ENCODE peak calls at places on chromosomes 3 and 15, in eight cellular contexts. W, U, R, S, F, B, Q and X are unnamed samples.
A peak's percentile ranks its signal among the peaks of the same experiment; 100 is the strongest.

GRCh38 chr3:139084176-139084575 is 39.5 kb upstream of the PRR23C start:
- DNase-seq in W (no peak), U (no peak), R (no peak), S (no peak), F (no peak), B (no peak), Q (no peak), X (no peak)

GRCh38 chr15:78200276-78200930 is 34.0 kb downstream of the ACSBG1 start:
- DNase-seq in W (no peak), U (no peak), R (no peak), S (no peak), F (no peak), B (no peak), Q (no peak), X (no peak)

GRCh38 chr3:17336291-17336690 is 406.1 kb downstream of the TBC1D5 start:
- DNase-seq in W (no peak), U (no peak), R (no peak), S (no peak), F (no peak), B (no peak), Q (no peak), X (no peak)

GRCh38 chr15:63923993-63924950 is 90.5 kb upstream of the HERC1 start:
- DNase-seq in W (no peak), U (no peak), R (no peak), S (no peak), F (no peak), B (no peak), Q (no peak), X (peak; percentile 56)

GRCh38 chr15:65337436-65338070 is 33.1 kb downstream of the RNU5B-1 start:
- DNase-seq in W (peak; percentile 48), U (no peak), R (no peak), S (no peak), F (no peak), B (no peak), Q (no peak), X (peak; percentile 64)

GRCh38 chr15:79970921-79971434 is at the start of gene BCL2A1:
- DNase-seq in W (no peak), U (peak; percentile 76), R (no peak), S (peak; percentile 70), F (no peak), B (peak; percentile 87), Q (no peak), X (no peak)

GRCh38 chr3:31041161-31041978 is 146.9 kb upstream of the GADL1 start:
- DNase-seq in W (peak; percentile 11), U (peak; percentile 97), R (no peak), S (no peak), F (no peak), B (no peak), Q (peak; percentile 90), X (no peak)

GRCh38 chr15:74781673-74782595 is at the start of gene CSK:
- DNase-seq in W (peak; percentile 98), U (peak; percentile 61), R (peak; percentile 69), S (peak; percentile 83), F (peak; percentile 86), B (peak; percentile 70), Q (peak; percentile 22), X (peak; percentile 93)

GRCh38 chr3:179088306-179088705 is 16.7 kb upstream of the ZMAT3 start:
- DNase-seq in W (no peak), U (peak; percentile 35), R (no peak), S (no peak), F (no peak), B (no peak), Q (no peak), X (no peak)

GRCh38 chr3:115239717-115240116 is 92.6 kb upstream of the ZBTB20 start:
- DNase-seq in W (no peak), U (peak; percentile 100), R (no peak), S (no peak), F (peak; percentile 60), B (no peak), Q (peak; percentile 91), X (peak; percentile 83)

GRCh38 chr15:37078566-37078965 is 21.8 kb downstream of the MEIS2 start:
- DNase-seq in W (no peak), U (no peak), R (no peak), S (no peak), F (no peak), B (no peak), Q (no peak), X (no peak)

GRCh38 chr3:33146791-33147445 is 33.1 kb downstream of the CRTAP start:
- DNase-seq in W (no peak), U (peak; percentile 66), R (no peak), S (no peak), F (no peak), B (no peak), Q (no peak), X (no peak)

GRCh38 chr3:45988100-45988761 is 7.4 kb downstream of the FYCO1 start:
- DNase-seq in W (no peak), U (no peak), R (no peak), S (no peak), F (peak; percentile 67), B (peak; percentile 74), Q (no peak), X (peak; percentile 86)

GRCh38 chr3:159443266-159443665 is 545.4 kb upstream of the IL12A start:
- DNase-seq in W (no peak), U (peak; percentile 85), R (no peak), S (no peak), F (no peak), B (no peak), Q (no peak), X (no peak)

GRCh38 chr15:47806008-47806407 is 88.7 kb downstream of the SEMA6D start:
- DNase-seq in W (no peak), U (peak; percentile 38), R (no peak), S (no peak), F (no peak), B (no peak), Q (no peak), X (no peak)

GRCh38 chr15:64456634-64457108 is 3.7 kb upstream of the ZNF609 start:
- DNase-seq in W (no peak), U (no peak), R (no peak), S (no peak), F (no peak), B (peak; percentile 57), Q (no peak), X (no peak)

GRCh38 chr15:78384651-78385050 is 44.5 kb downstream of the CRABP1 start:
- DNase-seq in W (no peak), U (no peak), R (no peak), S (no peak), F (no peak), B (no peak), Q (no peak), X (no peak)

GRCh38 chr15:68797589-68798377 is 22.9 kb downstream of the ANP32A start:
- DNase-seq in W (no peak), U (no peak), R (no peak), S (no peak), F (peak; percentile 50), B (no peak), Q (no peak), X (no peak)

GRCh38 chr3:172467170-172467824 is 19.0 kb upstream of the GHSR start:
- DNase-seq in W (no peak), U (peak; percentile 94), R (no peak), S (no peak), F (no peak), B (no peak), Q (peak; percentile 69), X (no peak)

GRCh38 chr15:70956196-70956595 is 63.6 kb downstream of the LRRC49 start:
- DNase-seq in W (no peak), U (no peak), R (no peak), S (no peak), F (no peak), B (no peak), Q (no peak), X (no peak)

GRCh38 chr15:84813931-84814330 is 3.2 kb upstream of the ALPK3 start:
- DNase-seq in W (no peak), U (no peak), R (no peak), S (no peak), F (no peak), B (no peak), Q (no peak), X (no peak)

GRCh38 chr3:176663819-176664218 is 533.5 kb downstream of the TBL1XR1 start:
- DNase-seq in W (no peak), U (peak; percentile 74), R (no peak), S (no peak), F (no peak), B (peak; percentile 4), Q (peak; percentile 38), X (no peak)

GRCh38 chr3:72335458-72336050 is 512.7 kb downstream of the SHQ1 start:
- DNase-seq in W (no peak), U (no peak), R (no peak), S (no peak), F (no peak), B (no peak), Q (no peak), X (no peak)

GRCh38 chr3:39150803-39151631 is 2.4 kb downstream of the CSRNP1 start:
- DNase-seq in W (peak; percentile 72), U (peak; percentile 95), R (no peak), S (no peak), F (peak; percentile 96), B (peak; percentile 26), Q (peak; percentile 90), X (peak; percentile 97)

GRCh38 chr15:28049594-28049993 is 49.5 kb downstream of the OCA2 start:
- DNase-seq in W (no peak), U (no peak), R (no peak), S (no peak), F (no peak), B (no peak), Q (no peak), X (no peak)